ENCODE peak calls at places on chromosomes 1 and 21, in five cellular contexts. N, I, E, G and W are unnamed samples. For H3K4me1, the result is how much of the 10 kb centered on the place peaks cover.

GRCh38 chr1:16260814-16261213 is 23.8 kb upstream of the CPLANE2 start:
- DNase-seq in G (no peak), E (no peak), N (no peak), I (no peak), W (no peak)

GRCh38 chr1:202622388-202622787 is 87.9 kb downstream of the SYT2 start:
- DNase-seq in E (no peak), N (no peak), G (no peak), I (peak), W (no peak)

GRCh38 chr1:100359139-100359538 is 6.8 kb downstream of the CDC14A start:
- DNase-seq in G (no peak), I (no peak), E (no peak), N (no peak), W (no peak)

GRCh38 chr1:47406966-47407365 is 9.1 kb upstream of the FOXE3 start:
- DNase-seq in I (no peak), G (no peak), E (no peak), N (no peak), W (no peak)

GRCh38 chr1:227391871-227392270 is 73.6 kb upstream of the CDC42BPA start:
- DNase-seq in G (no peak), N (no peak), E (no peak), I (no peak), W (no peak)

GRCh38 chr1:245771521-245772281 is 616.9 kb downstream of the KIF26B start:
- DNase-seq in E (no peak), G (no peak), N (no peak), I (no peak), W (no peak)

GRCh38 chr1:9435101-9435636 is 104.1 kb upstream of the SLC25A33 start:
- DNase-seq in E (no peak), I (peak), G (no peak), N (no peak), W (peak)

GRCh38 chr21:33968082-33968997 is 52.7 kb upstream of the ATP5PO start:
- DNase-seq in I (no peak), G (no peak), N (no peak), E (no peak), W (no peak)

GRCh38 chr1:165549908-165550480 is 6.2 kb downstream of the LRRC52 start:
- DNase-seq in N (no peak), I (no peak), E (no peak), G (no peak), W (no peak)

GRCh38 chr1:211829343-211830054 is 1.1 kb downstream of the LPGAT1 start:
- DNase-seq in G (no peak), N (no peak), I (peak), E (no peak), W (peak)
- TF ChIP-seq CTCF in G (no peak), N (no peak), I (peak), E (no peak), W (no peak)

GRCh38 chr1:66355756-66356155 is 178.2 kb upstream of the SGIP1 start:
- DNase-seq in G (no peak), I (no peak), E (no peak), N (no peak), W (no peak)
- H3K4me1 ChIP-seq in G (under half), I (under half), E (under half), N (half or more), W (under half)

GRCh38 chr1:205661429-205662134 is 18.7 kb downstream of the SLC45A3 start:
- DNase-seq in G (no peak), I (no peak), E (no peak), N (no peak), W (no peak)
- H3K27ac ChIP-seq in G (no peak), I (no peak), E (no peak), N (no peak), W (no peak)

GRCh38 chr1:89953072-89953626 is 41.8 kb upstream of the ZNF326 start:
- DNase-seq in G (no peak), I (no peak), N (no peak), E (peak), W (peak)
- TF ChIP-seq CTCF in G (no peak), I (no peak), N (no peak), E (peak), W (peak)

DNA sequence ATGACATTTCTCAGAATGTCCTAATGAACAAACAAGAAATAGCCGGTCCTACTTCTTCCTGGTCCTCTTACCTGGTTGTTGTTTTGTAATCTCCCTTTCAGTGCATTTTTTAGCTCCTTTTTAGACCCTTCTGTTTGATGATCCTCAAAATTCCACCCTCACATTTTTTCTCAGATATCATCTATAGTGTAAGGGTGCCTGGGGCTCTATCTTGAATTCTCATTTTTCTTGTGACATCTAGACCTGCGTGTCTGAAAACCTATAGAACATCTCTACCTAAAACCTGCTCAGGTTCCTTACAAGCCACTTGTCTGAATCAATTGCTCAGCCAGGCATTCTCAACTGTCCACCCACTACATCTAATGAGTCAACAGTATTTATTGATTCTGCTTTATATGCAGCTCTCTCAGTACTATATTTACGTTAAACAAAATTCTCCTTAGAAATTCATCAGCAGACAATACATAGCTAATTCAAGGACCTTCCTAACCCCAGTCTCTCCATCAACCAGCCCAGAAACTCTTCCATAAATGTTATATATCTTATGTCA is 36.5 kb upstream of the USH2A start:
- DNase-seq in E (no peak), I (no peak), G (no peak), N (no peak), W (no peak)
- H3K4me1 ChIP-seq in E (under half), I (under half), G (under half), N (under half), W (under half)

GRCh38 chr1:31170486-31170735 is 69.3 kb downstream of the NKAIN1 start:
- DNase-seq in E (no peak), N (no peak), G (no peak), I (no peak), W (no peak)
- H3K27ac ChIP-seq in E (no peak), N (peak), G (peak), I (peak), W (no peak)

DNA sequence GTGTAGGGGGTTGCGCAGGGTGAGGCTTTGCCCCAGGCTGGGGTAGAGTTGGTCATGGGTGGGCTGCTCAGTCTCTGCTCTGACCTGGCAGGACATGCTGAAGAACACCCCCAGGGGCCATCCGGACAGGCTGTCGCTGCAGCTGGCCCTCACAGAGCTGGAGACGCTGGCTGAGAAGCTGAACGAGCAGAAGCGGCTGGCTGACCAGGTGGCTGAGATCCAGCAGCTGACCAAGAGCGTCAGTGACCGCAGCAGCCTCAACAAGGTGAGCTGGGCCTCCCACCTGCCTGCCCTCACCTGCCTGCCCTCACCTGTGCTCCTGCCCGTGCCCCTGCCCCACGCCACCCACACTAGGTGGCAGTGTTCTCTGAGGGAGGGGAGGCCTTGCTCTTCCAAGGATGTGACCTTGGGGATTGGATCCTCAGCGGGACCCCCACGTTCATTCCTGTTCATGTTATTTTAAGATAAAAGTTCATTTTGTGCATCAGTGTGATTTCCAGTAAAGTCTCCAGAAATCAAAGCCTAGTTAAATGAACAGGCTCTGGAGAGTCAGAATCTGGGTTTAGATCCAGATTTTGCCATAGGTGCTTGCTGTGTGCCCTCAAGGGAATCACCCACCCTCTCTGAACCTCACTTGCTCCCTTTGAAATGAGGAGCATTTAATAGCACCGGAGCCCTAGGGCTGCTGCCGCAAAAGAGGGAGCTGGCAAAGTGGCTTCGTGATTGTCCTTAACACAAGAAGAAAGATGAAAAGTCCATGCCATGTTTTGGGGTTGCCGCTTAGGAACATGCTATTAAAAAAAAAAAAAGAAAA is 87.9 kb downstream of the ARHGEF10L start:
- DNase-seq in E (no peak), N (no peak), G (no peak), I (no peak), W (no peak)
- TF ChIP-seq CTCF in E (peak), N (no peak), G (no peak), I (no peak), W (peak)